ENCODE peak calls at places on chromosomes 16 and 17, in seven cellular contexts. I is A549, Q is prostate gland, A is HepG2, D is heart left ventricle, L is lower leg skin, E is GM12891. G is an unnamed sample.

GRCh38 chr16:66705790-66706505 is 9.4 kb upstream of the CMTM4 start:
- DNase-seq in D (peak; percentile 79), L (peak; percentile 87), Q (peak; percentile 57), E (no peak), A (no peak), I (no peak), G (no peak)

GRCh38 chr16:89949121-89949742 is 677 bp downstream of the DEF8 start:
- DNase-seq in D (no peak), L (no peak), I (no peak), A (no peak), Q (no peak), E (no peak), G (no peak)

GRCh38 chr16:74503412-74503811 is 82.1 kb upstream of the CLEC18B start:
- DNase-seq in I (no peak), L (no peak), D (no peak), Q (no peak), E (no peak), A (no peak), G (no peak)

GRCh38 chr17:65027305-65027704 is 29.2 kb downstream of the GNA13 start:
- DNase-seq in D (no peak), Q (no peak), I (peak; percentile 83), L (no peak), E (no peak), A (peak; percentile 15), G (peak; percentile 53)

GRCh38 chr16:51705142-51705541 is 554.1 kb upstream of the SALL1 start:
- DNase-seq in D (no peak), I (no peak), L (no peak), A (no peak), Q (no peak), E (no peak), G (no peak)

GRCh38 chr16:24939738-24940137 is 75.4 kb downstream of the ARHGAP17 start:
- DNase-seq in A (no peak), I (no peak), Q (no peak), D (no peak), L (peak; percentile 26), E (no peak), G (no peak)

GRCh38 chr16:85079785-85080602 is 32.3 kb downstream of the CIBAR2 start:
- DNase-seq in E (no peak), I (no peak), Q (no peak), D (no peak), A (no peak), L (no peak), G (no peak)

GRCh38 chr16:88385112-88385594 is 2.4 kb downstream of the ZNF469 start:
- DNase-seq in E (no peak), D (no peak), Q (no peak), A (no peak), L (no peak), I (no peak), G (no peak)

GRCh38 chr16:48504216-48504615 is 105.8 kb downstream of the N4BP1 start:
- DNase-seq in I (no peak), A (no peak), Q (no peak), E (no peak), D (no peak), L (peak; percentile 59), G (no peak)

GRCh38 chr17:3573246-3574100 is 15.9 kb upstream of the TRPV3 start:
- DNase-seq in A (no peak), I (no peak), E (no peak), L (no peak), D (peak; percentile 2), Q (no peak), G (no peak)

GRCh38 chr17:16381496-16381820 is 567 bp downstream of the UBB start:
- DNase-seq in Q (no peak), A (no peak), L (no peak), I (no peak), E (no peak), D (no peak), G (no peak)

GRCh38 chr17:16383216-16383615 is 2.3 kb downstream of the UBB start:
- DNase-seq in L (no peak), E (no peak), A (no peak), Q (no peak), I (no peak), D (no peak), G (no peak)

GRCh38 chr17:16378631-16379282 is 2.1 kb upstream of the UBB start:
- DNase-seq in E (no peak), A (no peak), D (no peak), I (peak; percentile 64), L (no peak), Q (peak; percentile 30), G (peak; percentile 68)

GRCh38 chr17:16379654-16380053 is 1.2 kb upstream of the UBB start:
- DNase-seq in I (no peak), A (peak; percentile 49), D (no peak), Q (no peak), E (no peak), L (no peak), G (no peak)

DNA sequence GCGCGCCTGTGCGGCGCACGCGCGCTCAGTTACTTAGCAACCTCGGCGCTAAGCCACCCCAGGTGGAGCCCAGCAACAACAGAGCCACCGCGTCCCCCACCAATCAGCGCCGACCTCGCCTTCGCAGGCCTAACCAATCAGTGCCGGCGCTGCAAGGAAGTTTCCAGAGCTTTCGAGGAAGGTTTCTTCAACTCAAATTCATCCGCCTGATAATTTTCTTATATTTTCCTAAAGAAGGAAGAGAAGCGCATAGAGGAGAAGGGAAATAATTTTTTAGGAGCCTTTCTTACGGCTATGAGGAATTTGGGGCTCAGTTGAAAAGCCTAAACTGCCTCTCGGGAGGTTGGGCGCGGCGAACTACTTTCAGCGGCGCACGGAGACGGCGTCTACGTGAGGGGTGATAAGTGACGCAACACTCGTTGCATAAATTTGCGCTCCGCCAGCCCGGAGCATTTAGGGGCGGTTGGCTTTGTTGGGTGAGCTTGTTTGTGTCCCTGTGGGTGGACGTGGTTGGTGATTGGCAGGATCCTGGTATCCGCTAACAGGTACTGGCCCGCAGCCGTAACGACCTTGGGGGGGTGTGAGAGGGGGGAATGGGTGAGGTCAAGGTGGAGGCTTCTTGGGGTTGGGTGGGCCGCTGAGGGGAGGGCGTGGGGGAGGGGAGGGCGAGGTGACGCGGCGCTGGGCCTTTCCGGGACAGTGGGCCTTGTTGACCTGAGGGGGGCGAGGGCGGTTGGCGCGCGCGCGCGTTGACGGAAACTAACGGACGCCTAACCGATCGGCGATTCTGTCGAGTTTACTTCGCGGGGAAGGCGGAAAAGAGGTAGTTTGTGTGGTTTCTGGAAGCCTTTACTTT is at the start of gene UBB:
- DNase-seq in L (peak; percentile 99), A (peak; percentile 94), Q (peak; percentile 97), D (peak; percentile 98), E (peak; percentile 88), I (peak; percentile 92), G (peak; percentile 99)
- TF ChIP-seq POLR2A in L (peak; percentile 99), A (peak; percentile 98), Q (peak; percentile 96), D (peak; percentile 70), E (peak; percentile 100), I (peak; percentile 100), G (peak; percentile 99)

GRCh38 chr17:13346081-13346533 is 255.6 kb downstream of the HS3ST3A1 start:
- DNase-seq in L (no peak), E (no peak), D (no peak), Q (no peak), I (no peak), A (no peak), G (no peak)
- TF ChIP-seq POLR2A in L (no peak), E (no peak), D (no peak), Q (no peak), I (no peak), A (no peak), G (no peak)

DNA sequence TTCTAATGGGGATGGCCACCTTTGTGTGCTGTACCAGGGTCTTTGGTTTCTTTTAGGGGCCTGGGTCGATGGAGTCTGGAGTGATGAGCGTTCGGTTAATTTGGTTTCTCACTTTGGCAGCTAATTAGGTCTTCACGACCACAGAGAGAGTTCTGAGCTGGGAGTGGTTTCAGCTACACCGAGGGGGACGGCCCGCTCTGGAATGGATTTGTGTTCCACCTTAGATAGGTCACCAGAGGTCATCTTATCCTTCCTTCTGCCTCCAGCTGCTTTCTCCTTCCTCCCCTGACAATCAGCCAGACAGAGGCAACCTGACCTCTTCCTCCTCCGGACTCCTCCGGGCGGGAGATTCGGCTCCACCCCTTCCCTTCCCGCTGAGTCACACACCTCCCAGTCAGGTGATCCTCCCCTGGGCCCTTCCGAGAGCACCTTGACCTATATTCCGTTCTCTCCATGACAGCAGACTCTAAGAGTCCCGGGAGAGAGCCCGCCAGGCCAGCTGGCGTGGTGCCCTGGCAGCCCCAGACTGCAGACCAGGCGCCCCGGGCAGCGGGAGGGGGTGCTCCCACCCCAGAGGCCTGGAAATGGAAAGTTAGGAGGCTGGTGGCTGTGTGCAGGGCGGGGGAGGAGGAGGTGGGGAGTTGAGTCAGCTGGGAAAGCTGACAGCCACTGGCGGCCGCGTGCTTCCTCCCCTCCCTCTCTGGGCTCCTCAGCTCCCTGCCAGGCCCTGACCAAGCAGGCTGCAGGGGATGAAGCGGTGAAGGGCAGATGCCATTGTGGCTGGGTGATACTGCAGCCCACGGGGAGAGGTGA is 44.7 kb downstream of the CHD9 start:
- DNase-seq in L (peak; percentile 97), D (peak; percentile 96), A (peak; percentile 88), I (peak; percentile 86), Q (peak; percentile 96), E (peak; percentile 30), G (peak; percentile 78)
- TF ChIP-seq POLR2A in L (no peak), D (no peak), A (peak; percentile 61), I (no peak), Q (no peak), E (peak; percentile 51), G (peak; percentile 50)

GRCh38 chr16:31157136-31157535 is 7.3 kb upstream of the PRSS36 start:
- DNase-seq in D (no peak), Q (no peak), I (no peak), L (no peak), E (no peak), A (no peak), G (no peak)
- TF ChIP-seq POLR2A in D (no peak), Q (no peak), I (no peak), L (no peak), E (no peak), A (no peak), G (no peak)

GRCh38 chr17:64016974-64017373 is 3.5 kb downstream of the ICAM2 start:
- DNase-seq in L (no peak), D (no peak), E (no peak), A (no peak), I (no peak), Q (no peak), G (no peak)

GRCh38 chr17:64022631-64023063 is 2.2 kb upstream of the ICAM2 start:
- DNase-seq in Q (no peak), E (no peak), D (no peak), A (no peak), L (peak; percentile 63), I (no peak), G (peak; percentile 85)

GRCh38 chr17:64017381-64017980 is 3.0 kb downstream of the ICAM2 start:
- DNase-seq in L (no peak), Q (no peak), A (no peak), D (no peak), E (no peak), I (no peak), G (peak; percentile 29)

GRCh38 chr17:64019486-64020067 is 856 bp downstream of the ICAM2 start:
- DNase-seq in A (no peak), I (no peak), L (peak; percentile 45), D (no peak), E (no peak), Q (no peak), G (no peak)

GRCh38 chr17:64020068-64020766 is at the start of gene ICAM2:
- DNase-seq in I (no peak), Q (peak; percentile 33), A (no peak), L (peak; percentile 94), D (peak; percentile 73), E (no peak), G (peak; percentile 63)
- TF ChIP-seq POLR2A in I (no peak), Q (no peak), A (no peak), L (no peak), D (no peak), E (peak; percentile 77), G (peak; percentile 88)

G was measured in erythroblast.